ENCODE peak calls at places on chromosome 10, in ten cellular contexts. G is fibroblast of lung; N is heart right ventricle; U is fibroblast of the aortic adventitia; L is osteocyte; Q is HFFc6; P is foreskin keratinocyte; O is psoas muscle; B is kidney epithelial cell; D is CD8-positive, alpha-beta T cell. H is an unnamed sample.

GRCh38 chr10:106566871-106567270 is 597.6 kb downstream of the SORCS1 start:
- DNase-seq in G (no peak), N (peak), U (no peak), L (no peak), Q (no peak), P (no peak), O (no peak), B (no peak), D (no peak), H (no peak)

GRCh38 chr10:9825491-9826018 is 1192.1 kb upstream of the CELF2 start:
- DNase-seq in G (peak), N (no peak), U (no peak), L (no peak), Q (no peak), P (peak), O (no peak), B (no peak), D (no peak), H (no peak)

GRCh38 chr10:126803394-126803793 is 101.8 kb upstream of the DOCK1 start:
- DNase-seq in G (no peak), N (no peak), U (no peak), L (no peak), Q (no peak), P (no peak), O (no peak), B (no peak), D (no peak), H (no peak)

GRCh38 chr10:16848562-16849154 is 31.4 kb upstream of the RSU1 start:
- DNase-seq in G (peak), N (no peak), U (peak), L (no peak), Q (no peak), P (peak), O (no peak), B (no peak), D (no peak), H (no peak)

GRCh38 chr10:79178614-79179403 is 110.0 kb downstream of the ZMIZ1 start:
- DNase-seq in G (peak), N (peak), U (peak), L (no peak), Q (peak), P (no peak), O (peak), B (peak), D (no peak), H (no peak)

GRCh38 chr10:104151737-104152136 is 29.8 kb downstream of the SFR1 start:
- DNase-seq in G (no peak), N (no peak), U (no peak), L (no peak), Q (no peak), P (no peak), O (no peak), B (no peak), D (no peak), H (no peak)

GRCh38 chr10:102231357-102232318 is 5.5 kb downstream of the ELOVL3 start:
- DNase-seq in G (no peak), N (peak), U (no peak), L (peak), Q (no peak), P (no peak), O (peak), B (no peak), D (peak), H (peak)

GRCh38 chr10:14391342-14391741 is 60.6 kb upstream of the FRMD4A start:
- DNase-seq in G (no peak), N (no peak), U (no peak), L (no peak), Q (no peak), P (no peak), O (no peak), B (no peak), D (no peak), H (no peak)

GRCh38 chr10:47335906-47336305 is 12.3 kb upstream of the RBP3 start:
- DNase-seq in G (no peak), N (no peak), U (no peak), L (no peak), Q (no peak), P (no peak), O (no peak), B (no peak), D (no peak), H (no peak)

GRCh38 chr10:76553700-76554470 is 1083.7 kb downstream of the KCNMA1 start:
- DNase-seq in G (no peak), N (no peak), U (no peak), L (no peak), Q (no peak), P (no peak), O (no peak), B (no peak), D (no peak), H (no peak)

GRCh38 chr10:69715899-69716606 is 85.7 kb upstream of the COL13A1 start:
- DNase-seq in G (no peak), N (no peak), U (no peak), L (no peak), Q (no peak), P (no peak), O (no peak), B (no peak), D (no peak), H (no peak)

GRCh38 chr10:34745244-34745643 is 69.9 kb downstream of the PARD3 start:
- DNase-seq in G (no peak), N (no peak), U (no peak), L (no peak), Q (no peak), P (no peak), O (no peak), B (no peak), D (no peak), H (no peak)

GRCh38 chr10:12707461-12708185 is 293.9 kb downstream of the CCDC3 start:
- DNase-seq in G (peak), N (peak), U (peak), L (no peak), Q (peak), P (no peak), O (no peak), B (peak), D (no peak), H (no peak)

GRCh38 chr10:23413629-23414089 is 25.2 kb upstream of the OTUD1 start:
- DNase-seq in G (no peak), N (no peak), U (no peak), L (no peak), Q (no peak), P (no peak), O (no peak), B (no peak), D (no peak), H (no peak)

GRCh38 chr10:12608761-12609160 is 259.4 kb downstream of the CAMK1D start:
- DNase-seq in G (no peak), N (no peak), U (no peak), L (no peak), Q (no peak), P (no peak), O (no peak), B (no peak), D (no peak), H (no peak)

GRCh38 chr10:16440396-16441105 is 3.7 kb downstream of the PTER start:
- DNase-seq in G (peak), N (no peak), U (no peak), L (no peak), Q (no peak), P (peak), O (no peak), B (peak), D (no peak), H (no peak)

DNA sequence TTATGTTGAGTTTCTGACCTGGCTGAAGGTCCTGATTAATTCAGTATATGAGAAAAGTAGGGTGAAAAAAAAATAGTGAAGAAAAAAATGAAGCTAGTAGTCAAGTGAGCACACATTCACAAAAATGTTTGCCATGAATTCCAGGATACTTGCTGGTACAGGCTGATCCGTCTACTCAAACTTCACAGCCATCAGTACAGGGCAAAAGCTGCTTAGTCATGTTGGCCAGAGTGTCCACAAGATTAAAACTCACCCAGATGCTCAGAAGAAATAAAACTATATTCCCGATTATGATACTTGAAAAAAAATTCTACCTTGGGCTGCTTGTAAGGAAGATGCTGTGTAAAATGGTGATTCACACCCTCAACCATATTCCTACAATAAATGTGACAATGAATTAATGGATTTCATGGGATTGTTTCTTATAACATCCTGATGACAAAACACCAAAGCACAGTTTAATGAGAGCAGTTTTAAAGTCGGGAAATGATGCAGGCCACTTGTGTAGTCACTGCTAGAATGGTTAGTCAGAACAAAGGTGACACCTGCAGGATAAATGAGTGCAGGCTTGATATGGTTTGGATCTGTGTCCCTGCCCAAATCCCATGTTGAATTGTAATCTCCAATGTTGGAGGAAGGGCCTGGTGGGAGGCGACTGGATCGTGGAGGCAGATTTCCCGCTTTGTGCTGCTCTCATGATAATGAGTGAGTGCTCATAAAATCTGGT is 49.2 kb upstream of the ANKRD1 start:
- DNase-seq in G (peak), N (no peak), U (peak), L (no peak), Q (peak), P (peak), O (no peak), B (no peak), D (no peak), H (no peak)
- TF ChIP-seq CTCF in G (no peak), N (no peak), U (no peak), L (no peak), Q (peak), P (peak), O (peak), B (no peak), D (no peak), H (no peak)

DNA sequence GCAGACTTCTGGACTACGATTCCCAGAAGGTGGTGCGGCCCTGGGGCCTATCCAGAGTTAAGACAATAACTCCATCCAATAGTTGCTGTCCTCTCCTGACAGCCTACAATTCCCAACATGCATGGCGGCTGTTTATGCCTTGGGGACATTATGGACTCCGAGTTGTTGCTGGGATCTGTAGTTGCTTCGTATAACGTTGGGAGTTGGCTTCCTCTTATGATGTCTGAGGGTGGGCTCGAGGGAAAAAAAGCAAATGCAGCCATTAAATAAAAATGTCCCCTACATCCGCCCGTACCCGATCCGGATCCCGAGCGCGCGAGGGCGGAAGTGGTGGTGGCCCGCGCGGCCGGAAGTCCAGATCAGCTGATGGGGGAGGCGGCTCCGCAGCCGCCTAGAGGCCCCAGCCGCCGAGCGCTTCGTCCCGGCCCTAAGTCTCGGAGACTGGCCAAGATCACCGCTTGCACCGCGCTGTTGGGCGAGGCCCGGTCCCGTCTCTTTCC is at the start of gene ZSWIM8:
- DNase-seq in G (peak), N (peak), U (peak), L (peak), Q (peak), P (peak), O (peak), B (peak), D (peak), H (peak)
- TF ChIP-seq CTCF in G (no peak), N (no peak), U (peak), L (no peak), Q (no peak), P (no peak), O (no peak), B (no peak), D (no peak), H (no peak)

DNA sequence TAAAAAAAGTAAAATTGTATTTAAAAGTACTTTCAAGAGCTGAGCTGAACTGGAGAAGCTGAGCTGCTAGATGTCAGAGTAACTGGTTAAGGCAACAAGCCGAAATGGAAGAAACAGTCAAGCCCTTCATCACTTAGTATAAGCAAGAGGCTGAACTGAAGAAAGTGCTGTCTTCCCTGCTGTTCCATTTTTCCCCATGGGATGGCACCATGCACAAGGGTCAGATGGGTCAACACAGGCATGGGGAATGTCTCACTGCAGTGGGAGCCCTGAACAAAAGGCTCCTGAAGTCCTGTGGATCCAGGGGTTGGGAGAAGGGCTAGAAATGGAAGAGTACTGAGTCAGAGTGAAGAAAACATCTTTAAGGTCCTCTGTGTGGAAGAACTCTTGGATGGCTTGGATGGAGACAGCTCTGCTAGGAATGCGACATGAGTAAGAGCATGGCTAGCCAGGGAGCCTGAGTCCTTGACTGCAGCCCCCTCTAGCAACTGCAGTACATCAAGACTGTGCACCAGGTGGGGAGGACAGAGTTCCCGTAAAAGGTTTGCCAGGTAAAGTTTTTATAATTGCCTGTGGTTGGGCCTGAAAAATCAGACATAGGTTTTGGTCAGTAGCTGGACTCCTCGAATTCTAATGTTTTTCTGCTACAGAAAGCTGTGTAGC is 348.3 kb downstream of the GPR158 start:
- DNase-seq in G (peak), N (no peak), U (peak), L (no peak), Q (no peak), P (no peak), O (no peak), B (no peak), D (no peak), H (no peak)
- TF ChIP-seq CTCF in G (no peak), N (no peak), U (peak), L (no peak), Q (no peak), P (peak), O (no peak), B (no peak), D (no peak), H (no peak)

GRCh38 chr10:64426745-64427144 is 905.5 kb downstream of the REEP3 start:
- DNase-seq in G (no peak), N (no peak), U (no peak), L (no peak), Q (no peak), P (no peak), O (no peak), B (no peak), D (no peak), H (no peak)

DNA sequence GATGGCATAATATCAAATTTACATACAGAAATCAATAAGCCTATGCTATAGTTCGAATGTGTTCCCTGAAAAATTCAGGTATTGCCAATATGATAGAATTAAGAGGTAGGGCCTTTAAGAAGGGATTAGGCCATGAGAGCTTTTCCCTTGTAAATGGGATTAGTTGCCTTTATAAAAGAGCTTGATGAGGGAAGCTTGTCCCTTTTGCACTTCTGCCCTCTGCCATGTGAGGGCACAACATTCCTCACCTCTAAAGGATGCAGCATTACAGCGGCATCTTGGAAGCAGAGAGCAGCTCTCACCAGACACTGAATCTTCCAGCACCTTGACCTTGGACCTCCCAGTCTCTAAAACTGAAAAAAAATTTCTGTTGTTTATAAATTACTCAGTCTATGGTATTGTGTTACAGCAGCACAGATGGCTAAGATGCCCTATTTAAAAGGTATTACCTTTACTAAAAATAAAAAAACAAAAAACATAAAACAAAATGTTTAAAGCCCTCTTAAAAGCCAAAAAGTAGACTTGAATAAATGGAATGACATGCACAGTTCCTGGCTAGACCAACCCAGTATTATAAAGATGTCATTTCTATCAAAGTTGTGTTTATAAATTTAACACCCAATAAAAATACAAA is 909.6 kb downstream of the REEP3 start:
- DNase-seq in G (no peak), N (no peak), U (no peak), L (no peak), Q (no peak), P (no peak), O (no peak), B (peak), D (no peak), H (no peak)
- TF ChIP-seq CTCF in G (no peak), N (no peak), U (no peak), L (peak), Q (no peak), P (no peak), O (no peak), B (peak), D (no peak), H (no peak)

DNA sequence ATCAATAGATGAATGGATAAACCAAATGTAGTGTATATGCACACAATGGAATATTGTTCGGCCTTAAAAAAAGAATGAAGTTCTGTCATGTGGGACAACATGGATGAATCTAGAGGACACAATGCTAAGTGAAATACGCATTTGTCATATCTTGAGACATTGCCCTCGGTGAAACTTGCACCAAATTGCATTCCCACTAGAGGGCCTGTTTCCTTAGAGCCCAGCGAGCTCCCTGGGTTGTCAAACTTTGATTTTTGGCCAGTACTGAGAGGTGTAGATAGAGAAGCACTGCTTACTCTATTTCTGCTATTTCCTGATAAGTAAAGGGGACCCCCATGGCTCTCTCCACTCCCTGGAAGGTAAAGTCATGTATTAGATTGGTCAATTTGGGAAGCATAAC is 157.1 kb downstream of the GPAM start:
- DNase-seq in G (no peak), N (no peak), U (no peak), L (no peak), Q (no peak), P (no peak), O (no peak), B (no peak), D (no peak), H (no peak)
- TF ChIP-seq CTCF in G (no peak), N (no peak), U (peak), L (no peak), Q (peak), P (peak), O (no peak), B (no peak), D (no peak), H (no peak)

DNA sequence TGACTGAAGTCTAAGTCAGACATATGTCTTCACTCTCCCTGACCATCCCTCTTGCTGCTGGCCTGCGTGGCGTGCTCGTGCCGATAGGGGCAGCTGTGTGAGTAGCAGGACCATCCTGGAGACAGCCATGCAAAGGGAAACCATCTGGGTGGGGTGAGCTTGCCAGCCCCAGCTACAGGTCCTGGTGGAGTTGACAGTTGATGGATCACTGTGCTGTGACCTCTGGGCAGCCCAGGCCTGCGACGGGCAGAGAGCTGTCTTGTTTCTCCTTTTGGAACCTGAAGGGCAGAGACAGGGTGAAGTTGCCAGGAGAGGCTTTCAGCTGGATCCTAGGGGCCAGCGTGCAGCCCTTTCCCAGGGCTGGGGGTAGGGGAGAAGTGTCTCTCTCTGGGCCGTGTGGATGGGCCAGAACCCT is 44.7 kb downstream of the GRK5 start:
- DNase-seq in G (peak), N (no peak), U (peak), L (no peak), Q (peak), P (no peak), O (peak), B (no peak), D (no peak), H (no peak)
- TF ChIP-seq CTCF in G (peak), N (peak), U (peak), L (no peak), Q (no peak), P (no peak), O (no peak), B (peak), D (no peak), H (no peak)

DNA sequence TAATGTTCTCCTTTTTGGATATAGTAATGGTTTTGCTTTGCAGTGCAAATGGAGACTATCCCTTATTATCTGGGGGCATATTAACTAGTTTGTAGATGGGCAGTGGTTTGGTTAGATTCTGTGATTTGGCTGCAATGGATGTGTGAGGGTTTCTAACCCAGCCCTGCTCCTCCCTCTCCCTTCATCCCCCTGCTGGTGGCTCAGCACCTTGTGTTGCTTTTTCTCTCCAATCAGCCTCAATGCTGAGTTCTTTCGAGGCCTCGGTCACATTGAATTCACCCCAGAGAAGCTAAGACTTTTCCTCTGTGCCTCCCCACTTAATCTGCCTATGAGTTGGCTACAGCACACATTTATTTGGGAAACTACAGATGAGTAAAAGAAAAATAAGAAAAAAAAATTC is 120.0 kb downstream of the MALRD1 start:
- DNase-seq in G (no peak), N (no peak), U (peak), L (no peak), Q (no peak), P (no peak), O (no peak), B (no peak), D (no peak), H (no peak)
- TF ChIP-seq CTCF in G (no peak), N (no peak), U (peak), L (no peak), Q (no peak), P (peak), O (no peak), B (peak), D (no peak), H (peak)

GRCh38 chr10:43082087-43082486 is 5.2 kb downstream of the RET start:
- DNase-seq in G (no peak), N (no peak), U (no peak), L (no peak), Q (no peak), P (no peak), O (no peak), B (no peak), D (no peak), H (no peak)
- TF ChIP-seq CTCF in G (no peak), N (no peak), U (no peak), L (no peak), Q (no peak), P (no peak), O (no peak), B (no peak), D (no peak), H (no peak)

H was measured in mesothelial cell of epicardium.